ENCODE peak calls at places on chromosomes 2 and 18, in four cellular contexts. E is A549, H is K562, U is HepG2. N is an unnamed sample.
A peak's percentile ranks its signal among the peaks of the same experiment; 100 is the strongest.

GRCh38 chr2:106801256-106801655 is 84.7 kb downstream of the ST6GAL2 start:
- DNase-seq in E (no peak), H (no peak), U (no peak), N (peak; percentile 40)

GRCh38 chr2:216426938-216427337 is 14.7 kb downstream of the SMARCAL1 start:
- DNase-seq in E (no peak), H (no peak), U (no peak), N (no peak)

GRCh38 chr2:38933653-38934052 is 44.0 kb downstream of the ARHGEF33 start:
- DNase-seq in E (no peak), H (no peak), U (no peak), N (no peak)

GRCh38 chr2:236415706-236416493 is 151.7 kb upstream of the ASB18 start:
- DNase-seq in E (no peak), H (no peak), U (no peak), N (no peak)

GRCh38 chr2:230873670-230874401 is 9.1 kb downstream of the ITM2C start:
- DNase-seq in E (no peak), H (no peak), U (no peak), N (no peak)

GRCh38 chr2:39175391-39175790 is 54.5 kb upstream of the SOS1 start:
- DNase-seq in E (no peak), H (no peak), U (no peak), N (no peak)

GRCh38 chr18:62999392-62999791 is 284.1 kb downstream of the PHLPP1 start:
- DNase-seq in E (no peak), H (no peak), U (no peak), N (no peak)

GRCh38 chr2:8607591-8607990 is 74.3 kb upstream of the ID2 start:
- DNase-seq in E (no peak), H (no peak), U (no peak), N (no peak)

GRCh38 chr2:20343128-20343527 is 7.5 kb downstream of the PUM2 start:
- DNase-seq in E (no peak), H (no peak), U (no peak), N (no peak)

GRCh38 chr2:230784840-230785239 is 72.2 kb downstream of the CAB39 start:
- DNase-seq in E (no peak), H (no peak), U (no peak), N (no peak)

GRCh38 chr18:74288730-74289129 is 3.0 kb downstream of the CYB5A start:
- DNase-seq in E (no peak), H (no peak), U (peak; percentile 32), N (no peak)

GRCh38 chr2:2328847-2329246 is 2.2 kb downstream of the MYT1L start:
- DNase-seq in E (no peak), H (peak; percentile 10), U (peak; percentile 7), N (peak; percentile 72)

GRCh38 chr2:1541812-1542211 is 128.5 kb downstream of the TPO start:
- DNase-seq in E (no peak), H (no peak), U (no peak), N (no peak)

GRCh38 chr2:62539892-62540785 is 34.1 kb upstream of the TMEM17 start:
- DNase-seq in E (no peak), H (no peak), U (peak; percentile 94), N (no peak)

GRCh38 chr2:157404363-157404762 is 39.5 kb downstream of the CYTIP start:
- DNase-seq in E (no peak), H (no peak), U (no peak), N (no peak)

GRCh38 chr2:197310940-197311485 is 433 bp upstream of the ANKRD44 start:
- DNase-seq in E (no peak), H (no peak), U (no peak), N (no peak)

GRCh38 chr2:108554530-108554929 is 20.3 kb downstream of the LIMS1 start:
- DNase-seq in E (no peak), H (no peak), U (no peak), N (no peak)

GRCh38 chr18:13425357-13426095 is 207.0 kb downstream of the LDLRAD4 start:
- DNase-seq in E (no peak), H (no peak), U (no peak), N (no peak)

GRCh38 chr18:11997466-11997865 is 16.2 kb downstream of the IMPA2 start:
- DNase-seq in E (no peak), H (no peak), U (no peak), N (no peak)

GRCh38 chr2:72722492-72723090 is 103.2 kb downstream of the EXOC6B start:
- DNase-seq in E (no peak), H (no peak), U (peak; percentile 53), N (no peak)

GRCh38 chr2:101190753-101191516 is 39.8 kb upstream of the TBC1D8 start:
- DNase-seq in E (no peak), H (no peak), U (no peak), N (no peak)

GRCh38 chr2:181892795-181893435 is 1.4 kb downstream of the ITPRID2 start:
- DNase-seq in E (peak; percentile 22), H (no peak), U (peak; percentile 69), N (no peak)

GRCh38 chr2:48414980-48415764 is 114.8 kb upstream of the STON1 start:
- DNase-seq in E (no peak), H (no peak), U (peak; percentile 79), N (no peak)

GRCh38 chr2:237322564-237322963 is 91.4 kb downstream of the COL6A3 start:
- DNase-seq in E (peak; percentile 12), H (no peak), U (peak; percentile 20), N (peak; percentile 51)

GRCh38 chr2:30368258-30368657 is 78.8 kb upstream of the LCLAT1 start:
- DNase-seq in E (no peak), H (no peak), U (no peak), N (no peak)

GRCh38 chr2:96265349-96265839 is 403 bp downstream of the TMEM127 start:
- DNase-seq in E (peak; percentile 37), H (peak; percentile 80), U (peak; percentile 23), N (peak; percentile 57)

GRCh38 chr2:237967463-237967871 is 653 bp downstream of the UBE2F start:
- DNase-seq in E (peak; percentile 25), H (peak; percentile 36), U (no peak), N (peak; percentile 25)

GRCh38 chr2:169891593-169892298 is 64.5 kb downstream of the UBR3 start:
- DNase-seq in E (peak; percentile 12), H (no peak), U (peak; percentile 39), N (no peak)

GRCh38 chr18:9595197-9595596 is 19.2 kb downstream of the PPP4R1 start:
- DNase-seq in E (no peak), H (no peak), U (no peak), N (no peak)
- TF ChIP-seq NR3C1 in E (no peak), H (no peak), U (no peak), N (no peak)

DNA sequence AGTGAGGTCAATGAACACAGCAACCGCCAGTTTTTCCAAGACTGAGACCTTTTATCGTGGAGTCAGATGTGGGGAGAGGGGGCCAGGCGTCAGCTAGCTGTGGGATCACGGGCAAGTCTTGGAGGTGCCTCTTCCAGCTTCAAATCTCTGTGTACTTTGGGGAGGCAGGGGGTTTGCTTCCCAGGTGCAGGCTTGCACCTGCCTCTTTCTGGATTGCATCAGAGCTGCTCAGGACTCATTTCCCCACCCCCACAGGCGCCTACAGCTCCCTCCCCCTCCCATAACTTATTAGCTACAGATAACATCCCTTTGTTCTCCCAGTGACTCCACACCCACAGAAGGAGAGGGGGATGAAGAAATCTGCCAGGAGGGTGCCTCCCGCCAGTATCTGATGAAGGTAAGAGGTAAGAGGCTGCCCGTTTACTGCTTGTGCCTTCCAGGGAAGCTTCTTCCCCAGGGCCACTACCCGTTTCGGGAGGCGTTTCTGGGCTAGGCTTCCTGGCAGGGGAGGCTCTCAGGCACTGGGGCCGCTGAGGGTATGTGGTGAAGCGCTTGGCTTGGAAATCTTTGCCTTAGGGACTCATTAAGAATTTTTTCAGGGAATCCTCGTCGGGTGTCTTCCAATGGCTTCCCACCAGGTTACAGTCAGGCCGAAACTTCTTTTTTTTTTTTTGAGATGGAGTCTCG is 18.8 kb upstream of the MRPL33 start:
- DNase-seq in E (no peak), H (peak; percentile 40), U (peak; percentile 87), N (peak; percentile 56)
- TF ChIP-seq NR3C1 in E (no peak), H (no peak), U (no peak), N (no peak)

GRCh38 chr2:85853499-85854165 is 35.2 kb downstream of the ST3GAL5 start:
- DNase-seq in E (no peak), H (no peak), U (no peak), N (no peak)
- TF ChIP-seq NR3C1 in E (no peak), H (no peak), U (no peak), N (no peak)

GRCh38 chr2:159921752-159922404 is 123.9 kb upstream of the CD302 start:
- DNase-seq in E (peak; percentile 41), H (peak; percentile 50), U (peak; percentile 61), N (peak; percentile 94)
- TF ChIP-seq NR3C1 in E (no peak), H (no peak), U (no peak), N (no peak)

DNA sequence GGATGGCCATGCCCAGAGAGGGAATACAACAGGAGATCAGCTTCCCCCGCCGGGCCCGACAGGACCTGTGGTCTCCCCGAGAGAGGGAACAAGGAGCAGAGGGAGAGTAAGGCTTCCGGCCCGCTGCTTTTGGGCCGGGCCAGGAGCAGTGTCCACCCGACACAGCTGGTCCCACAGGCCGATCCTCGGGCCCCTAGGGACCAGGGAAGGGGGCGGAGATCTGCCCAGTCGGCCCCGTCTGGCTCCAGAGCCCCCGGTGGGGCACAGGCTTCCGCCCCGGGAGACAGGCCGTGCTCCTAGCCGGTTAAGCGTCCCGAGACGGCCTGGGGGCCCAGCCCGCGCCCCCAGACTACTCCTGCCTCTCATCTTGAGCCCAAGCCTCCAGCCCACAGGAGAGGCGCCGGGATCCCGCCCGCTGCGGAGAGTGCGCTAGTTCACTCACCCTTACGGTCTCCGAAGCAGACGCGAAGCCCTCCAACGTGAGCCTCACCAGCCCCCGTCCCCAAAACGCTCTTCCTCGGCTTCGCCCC is at the start of gene MCFD2:
- DNase-seq in E (peak; percentile 42), H (peak; percentile 67), U (no peak), N (no peak)
- TF ChIP-seq NR3C1 in E (no peak), H (no peak), U (no peak), N (no peak)